ENCODE peak calls at places on chromosomes 11 and 22, in four cellular contexts. M is MM.1S, I is neuronal stem cell, B is H7. C is an unnamed sample.

GRCh38 chr11:2909145-2909914 is 19.9 kb downstream of the PHLDA2 start:
- DNase-seq in B (peak), I (no peak), M (no peak), C (no peak)

GRCh38 chr11:118264568-118265470 is 722 bp upstream of the MPZL2 start:
- DNase-seq in B (peak), I (no peak), M (no peak), C (no peak)

GRCh38 chr11:18261721-18262120 is 4.3 kb upstream of the SAA1 start:
- DNase-seq in M (no peak), B (no peak), I (no peak), C (no peak)

GRCh38 chr11:76408171-76408965 is 27.2 kb downstream of the GVQW3 start:
- DNase-seq in I (no peak), B (no peak), M (no peak), C (no peak)

GRCh38 chr11:65786786-65787636 is at the start of gene OVOL1:
- DNase-seq in M (no peak), B (peak), I (no peak), C (peak)

GRCh38 chr11:44179173-44179572 is 83.7 kb downstream of the EXT2 start:
- DNase-seq in I (no peak), B (no peak), M (no peak), C (no peak)

GRCh38 chr11:44286268-44286880 is 23.6 kb downstream of the ALX4 start:
- DNase-seq in I (no peak), M (peak), B (peak), C (peak)

GRCh38 chr11:14029971-14030531 is 67.5 kb downstream of the SPON1 start:
- DNase-seq in B (no peak), M (no peak), I (no peak), C (no peak)

GRCh38 chr11:13942908-13943505 is 19.5 kb upstream of the SPON1 start:
- DNase-seq in B (no peak), I (no peak), M (no peak), C (no peak)

GRCh38 chr22:41517172-41518047 is 26.9 kb downstream of the POLR3H start:
- DNase-seq in M (no peak), B (peak), I (peak), C (peak)

GRCh38 chr11:26936109-26936508 is 57.8 kb upstream of the FIBIN start:
- DNase-seq in I (peak), B (no peak), M (no peak), C (no peak)

GRCh38 chr11:5684627-5685362 is at the start of gene TRIM5:
- DNase-seq in B (peak), M (peak), I (peak), C (peak)

GRCh38 chr11:122258446-122258994 is 142.5 kb upstream of the BLID start:
- DNase-seq in B (no peak), I (no peak), M (no peak), C (no peak)

GRCh38 chr11:67628710-67629385 is 889 bp downstream of the NUDT8 start:
- DNase-seq in I (no peak), M (peak), B (no peak), C (no peak)

GRCh38 chr11:41989173-41989572 is 529.7 kb upstream of the LRRC4C start:
- DNase-seq in I (no peak), M (no peak), B (no peak), C (no peak)

GRCh38 chr22:25448435-25449051 is 115.9 kb upstream of the GRK3 start:
- DNase-seq in B (peak), I (no peak), M (no peak), C (no peak)

GRCh38 chr11:106172389-106172991 is 95.0 kb downstream of the AASDHPPT start:
- DNase-seq in I (no peak), M (no peak), B (no peak), C (no peak)

GRCh38 chr11:2798951-2799761 is 86.4 kb downstream of the CDKN1C start:
- DNase-seq in M (no peak), B (no peak), I (no peak), C (no peak)

GRCh38 chr22:24550028-24550901 is 4.7 kb downstream of the GUCD1 start:
- DNase-seq in I (no peak), B (no peak), M (no peak), C (no peak)

GRCh38 chr11:113242767-113243397 is 71.5 kb upstream of the TTC12 start:
- DNase-seq in B (no peak), M (no peak), I (no peak), C (peak)
- H3K4me3 ChIP-seq in B (no peak), M (no peak), I (no peak), C (peak)

GRCh38 chr11:57172031-57172430 is 9.7 kb upstream of the LRRC55 start:
- DNase-seq in I (no peak), M (no peak), B (no peak), C (no peak)

GRCh38 chr11:57162179-57162898 is 19.4 kb upstream of the LRRC55 start:
- DNase-seq in M (no peak), B (no peak), I (no peak), C (no peak)

GRCh38 chr11:57163160-57163868 is 18.4 kb upstream of the LRRC55 start:
- DNase-seq in B (no peak), I (no peak), M (no peak), C (no peak)

GRCh38 chr11:57164317-57164716 is 17.4 kb upstream of the LRRC55 start:
- DNase-seq in I (no peak), M (no peak), B (no peak), C (no peak)

GRCh38 chr11:57167125-57167839 is 14.5 kb upstream of the LRRC55 start:
- DNase-seq in B (no peak), M (no peak), I (no peak), C (no peak)
- H3K4me3 ChIP-seq in B (no peak), M (no peak), I (no peak), C (no peak)

DNA sequence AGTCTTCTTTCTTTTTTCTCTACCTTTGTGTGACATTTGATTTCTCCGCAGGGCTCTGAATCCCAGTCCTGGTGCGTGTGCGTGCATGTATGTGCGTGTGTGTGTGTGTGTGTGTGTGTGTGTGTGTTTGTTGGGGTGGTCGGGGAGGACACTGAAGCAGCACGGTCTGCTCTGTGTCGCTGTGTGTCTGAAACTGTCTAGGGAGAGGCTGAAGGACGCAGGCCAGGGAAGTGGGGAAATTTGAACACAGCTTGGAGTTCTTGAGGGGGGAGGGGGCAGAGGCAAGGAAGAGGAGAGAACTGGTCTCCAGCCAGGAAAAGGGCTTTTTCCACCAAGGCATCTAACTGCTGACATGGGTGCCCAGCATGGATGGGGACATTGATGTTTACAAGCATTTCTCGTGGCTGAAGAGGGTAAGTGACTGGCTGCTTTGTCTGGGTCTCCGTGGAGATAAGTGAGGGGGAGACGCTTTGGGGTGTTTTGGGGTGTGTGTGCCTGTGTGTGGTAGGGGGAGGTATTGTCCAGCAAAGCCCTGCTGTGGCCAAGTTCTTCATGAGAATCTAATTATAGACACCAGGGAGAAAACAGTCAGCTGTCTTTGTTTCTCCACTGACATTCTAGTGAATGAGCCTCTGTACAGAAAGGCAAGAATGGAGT is 63.6 kb downstream of the PPFIBP2 start:
- DNase-seq in B (no peak), I (no peak), M (no peak), C (no peak)
- H3K4me3 ChIP-seq in B (no peak), I (no peak), M (peak), C (no peak)

DNA sequence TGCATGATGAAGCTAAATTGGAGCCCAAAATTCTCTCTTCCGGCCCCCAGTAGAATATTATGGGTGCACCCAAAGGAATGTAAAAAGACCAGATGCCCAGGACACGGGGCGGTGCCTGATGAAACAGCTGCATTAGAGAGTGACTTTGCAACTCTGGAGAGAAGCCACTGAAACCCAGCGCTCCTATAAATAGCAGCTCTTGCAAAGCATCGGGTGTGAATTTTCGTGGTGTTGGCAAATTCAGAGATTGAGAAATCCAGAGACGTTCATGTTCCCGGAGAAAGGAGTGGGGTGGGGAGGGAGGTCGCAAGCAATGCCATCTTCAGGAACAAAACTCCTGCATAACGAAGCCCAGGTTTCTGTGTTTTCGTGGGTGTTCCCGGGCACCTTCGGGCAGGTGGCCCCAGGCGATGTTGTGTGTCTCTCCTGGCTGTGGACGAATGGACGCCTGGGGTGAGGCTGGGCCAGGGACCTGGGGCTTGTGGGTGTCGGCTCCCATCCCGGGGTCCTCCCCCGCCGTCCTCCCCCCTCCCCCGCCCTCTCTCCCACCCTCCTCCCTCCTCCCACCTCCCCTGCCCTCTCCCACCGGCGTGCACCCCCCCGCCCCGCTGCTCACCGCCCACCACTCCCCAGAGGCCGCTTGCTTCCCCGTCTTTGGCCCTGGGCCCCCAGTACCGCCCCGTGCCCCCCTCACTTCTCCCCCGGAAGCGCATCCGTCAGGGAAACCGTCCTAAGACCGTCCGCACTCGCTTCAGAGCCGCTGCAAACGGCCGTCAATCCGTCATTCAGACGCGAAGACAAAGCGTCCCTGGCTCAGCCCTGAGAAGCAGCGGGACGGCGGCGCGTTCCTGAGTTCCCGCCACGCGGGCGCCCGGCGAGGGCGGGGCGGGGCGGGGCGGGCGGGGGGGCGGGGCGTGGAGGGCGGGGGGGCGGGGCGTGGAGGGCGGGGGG is 26.7 kb upstream of the TOLLIP start:
- DNase-seq in M (peak), B (peak), I (peak), C (peak)
- H3K4me3 ChIP-seq in M (peak), B (peak), I (peak), C (peak)